ENCODE peak calls at places on chromosomes 13 and 19, in eight cellular contexts. One of them, this sample, is unnamed.
A peak's percentile ranks its signal among the peaks of the same experiment; 100 is the strongest.

GRCh38 chr13:111558700-111559088 is 238.3 kb downstream of the TEX29 start:
- DNase-seq in amniotic epithelial cell: no peak
- DNase-seq in LoVo: no peak
- DNase-seq in epithelial cell of proximal tubule: no peak
- DNase-seq in NCI-H187 treated with DMSO at 0.1 percent for 48 hours: no peak
- DNase-seq in K562: no peak
- DNase-seq in neural crest cell: no peak
- DNase-seq in AG09319: no peak
- DNase-seq in this sample: no peak

GRCh38 chr13:112182831-112183543 is 116.0 kb downstream of the SOX1 start:
- DNase-seq in amniotic epithelial cell: no peak
- DNase-seq in LoVo: no peak
- DNase-seq in epithelial cell of proximal tubule: no peak
- DNase-seq in NCI-H187 treated with DMSO at 0.1 percent for 48 hours: no peak
- DNase-seq in K562: no peak
- DNase-seq in neural crest cell: no peak
- DNase-seq in AG09319: no peak
- DNase-seq in this sample: no peak

GRCh38 chr19:56840452-56841193 is at the start of the genes PEG3 and ZIM2:
- DNase-seq in amniotic epithelial cell: no peak
- DNase-seq in LoVo: no peak
- DNase-seq in epithelial cell of proximal tubule: no peak
- DNase-seq in NCI-H187 treated with DMSO at 0.1 percent for 48 hours: no peak
- DNase-seq in K562: no peak
- DNase-seq in neural crest cell: no peak
- DNase-seq in AG09319: no peak
- DNase-seq in this sample: no peak

GRCh38 chr13:74388626-74389025 is 254.4 kb upstream of the KLF12 start:
- DNase-seq in amniotic epithelial cell: no peak
- DNase-seq in LoVo: no peak
- DNase-seq in epithelial cell of proximal tubule: no peak
- DNase-seq in NCI-H187 treated with DMSO at 0.1 percent for 48 hours: no peak
- DNase-seq in K562: no peak
- DNase-seq in neural crest cell: no peak
- DNase-seq in AG09319: no peak
- DNase-seq in this sample: no peak

GRCh38 chr19:14361824-14362223 is 19.4 kb upstream of the ADGRE5 start:
- DNase-seq in amniotic epithelial cell: no peak
- DNase-seq in LoVo: no peak
- DNase-seq in epithelial cell of proximal tubule: no peak
- DNase-seq in NCI-H187 treated with DMSO at 0.1 percent for 48 hours: no peak
- DNase-seq in K562: peak; percentile 71
- DNase-seq in neural crest cell: no peak
- DNase-seq in AG09319: no peak
- DNase-seq in this sample: no peak

GRCh38 chr13:112346899-112347229 is 29.3 kb upstream of the SPACA7 start:
- DNase-seq in amniotic epithelial cell: no peak
- DNase-seq in LoVo: no peak
- DNase-seq in epithelial cell of proximal tubule: no peak
- DNase-seq in NCI-H187 treated with DMSO at 0.1 percent for 48 hours: no peak
- DNase-seq in K562: no peak
- DNase-seq in neural crest cell: no peak
- DNase-seq in AG09319: no peak
- DNase-seq in this sample: no peak

GRCh38 chr13:107834717-107835116 is 380.6 kb downstream of the LIG4 start:
- DNase-seq in amniotic epithelial cell: no peak
- DNase-seq in LoVo: no peak
- DNase-seq in epithelial cell of proximal tubule: no peak
- DNase-seq in NCI-H187 treated with DMSO at 0.1 percent for 48 hours: no peak
- DNase-seq in K562: no peak
- DNase-seq in neural crest cell: no peak
- DNase-seq in AG09319: no peak
- DNase-seq in this sample: no peak

GRCh38 chr13:76383671-76384461 is 502.3 kb downstream of the KCTD12 start:
- DNase-seq in amniotic epithelial cell: peak; percentile 91
- DNase-seq in LoVo: peak; percentile 11
- DNase-seq in epithelial cell of proximal tubule: peak; percentile 13
- DNase-seq in NCI-H187 treated with DMSO at 0.1 percent for 48 hours: no peak
- DNase-seq in K562: no peak
- DNase-seq in neural crest cell: no peak
- DNase-seq in AG09319: peak; percentile 80
- DNase-seq in this sample: no peak

GRCh38 chr19:15316498-15316897 is 15.8 kb downstream of the BRD4 start:
- DNase-seq in amniotic epithelial cell: no peak
- DNase-seq in LoVo: no peak
- DNase-seq in epithelial cell of proximal tubule: no peak
- DNase-seq in NCI-H187 treated with DMSO at 0.1 percent for 48 hours: no peak
- DNase-seq in K562: no peak
- DNase-seq in neural crest cell: no peak
- DNase-seq in AG09319: no peak
- DNase-seq in this sample: no peak

GRCh38 chr19:54245936-54246335 is 3.3 kb upstream of the LILRA6 start:
- DNase-seq in amniotic epithelial cell: no peak
- DNase-seq in LoVo: no peak
- DNase-seq in epithelial cell of proximal tubule: no peak
- DNase-seq in NCI-H187 treated with DMSO at 0.1 percent for 48 hours: no peak
- DNase-seq in K562: no peak
- DNase-seq in neural crest cell: no peak
- DNase-seq in AG09319: no peak
- DNase-seq in this sample: no peak

This sample was measured in iPS DF 6.9.